ENCODE peak calls at places on chromosomes 11 and 22, in five cellular contexts. B is effector memory CD4-positive, alpha-beta T cell; K is fibroblast of lung; U is DND-41; T is stomach. R is an unnamed sample.
A peak's percentile ranks its signal among the peaks of the same experiment; 100 is the strongest.

GRCh38 chr11:76603202-76603601 is 67.3 kb downstream of the LRRC32 start:
- DNase-seq in B (no peak), U (no peak), K (no peak), T (no peak), R (no peak)

GRCh38 chr11:43222215-43222614 is 89.6 kb upstream of the API5 start:
- DNase-seq in B (no peak), U (no peak), T (no peak), K (peak; percentile 2), R (no peak)

GRCh38 chr11:27718346-27718852 is 18.1 kb upstream of the BDNF start:
- DNase-seq in K (peak; percentile 93), T (no peak), B (no peak), U (no peak), R (no peak)

GRCh38 chr11:22624742-22625447 is 728 bp downstream of the FANCF start:
- DNase-seq in K (peak; percentile 70), T (peak; percentile 73), B (peak; percentile 49), U (peak; percentile 74), R (peak; percentile 74)

GRCh38 chr11:130474637-130475400 is 26.4 kb downstream of the ADAMTS15 start:
- DNase-seq in B (no peak), U (no peak), K (no peak), T (no peak), R (no peak)

GRCh38 chr22:46627806-46628482 is 7.8 kb downstream of the GRAMD4 start:
- DNase-seq in K (no peak), U (no peak), B (no peak), T (no peak), R (no peak)

GRCh38 chr11:3905080-3905953 is 49.9 kb downstream of the STIM1 start:
- DNase-seq in U (no peak), B (peak; percentile 43), T (peak; percentile 34), K (peak; percentile 81), R (peak; percentile 62)

GRCh38 chr11:79371152-79371551 is 69.7 kb downstream of the TENM4 start:
- DNase-seq in K (peak; percentile 16), B (no peak), U (no peak), T (no peak), R (no peak)

GRCh38 chr11:69497221-69497787 is 15.8 kb downstream of the LINC01488 start:
- DNase-seq in U (no peak), B (no peak), T (peak; percentile 80), K (peak; percentile 99), R (no peak)

GRCh38 chr11:2361565-2361964 is 15.5 kb upstream of the CD81 start:
- DNase-seq in U (no peak), K (no peak), T (no peak), B (no peak), R (no peak)

GRCh38 chr11:115411114-115411513 is 93.1 kb downstream of the CADM1 start:
- DNase-seq in B (no peak), U (no peak), K (no peak), T (no peak), R (no peak)

GRCh38 chr11:32307921-32308320 is 127.4 kb downstream of the WT1 start:
- DNase-seq in K (no peak), B (no peak), T (no peak), U (no peak), R (no peak)

GRCh38 chr11:1618231-1618630 is 3.7 kb downstream of the KRTAP5-4 start:
- DNase-seq in U (no peak), K (no peak), T (no peak), B (no peak), R (no peak)

GRCh38 chr11:47489395-47489755 is 40.4 kb upstream of the RAPSN start:
- DNase-seq in K (peak; percentile 42), T (no peak), B (no peak), U (no peak), R (no peak)

GRCh38 chr11:92628401-92629292 is 340.8 kb upstream of the MTNR1B start:
- DNase-seq in B (no peak), U (no peak), K (peak; percentile 74), T (no peak), R (no peak)

GRCh38 chr11:69099193-69099592 is 50.5 kb downstream of the TPCN2 start:
- DNase-seq in B (no peak), K (no peak), T (no peak), U (peak; percentile 72), R (no peak)

GRCh38 chr22:26527167-26527566 is 14.9 kb upstream of the TFIP11 start:
- DNase-seq in K (no peak), U (no peak), T (no peak), B (no peak), R (no peak)

GRCh38 chr11:79845002-79845709 is 404.3 kb upstream of the TENM4 start:
- DNase-seq in T (no peak), U (no peak), K (no peak), B (no peak), R (no peak)

GRCh38 chr11:66443602-66444001 is 5.0 kb upstream of the MRPL11 start:
- DNase-seq in K (peak; percentile 60), B (no peak), U (no peak), T (no peak), R (no peak)

GRCh38 chr22:38213319-38214247 is 11.8 kb downstream of the MAFF start:
- DNase-seq in K (no peak), B (no peak), U (no peak), T (no peak), R (no peak)

GRCh38 chr11:120063686-120064340 is 74.1 kb downstream of the TRIM29 start:
- DNase-seq in T (no peak), K (no peak), U (no peak), B (no peak), R (no peak)

GRCh38 chr11:27381238-27381666 is 18.2 kb upstream of the CCDC34 start:
- DNase-seq in U (no peak), K (no peak), T (no peak), B (no peak), R (no peak)

GRCh38 chr11:94762208-94762607 is 5.9 kb upstream of the AMOTL1 start:
- DNase-seq in K (no peak), B (no peak), T (no peak), U (no peak), R (no peak)

GRCh38 chr22:23138584-23139469 is 3.0 kb downstream of the RSPH14 start:
- DNase-seq in K (no peak), U (no peak), T (no peak), B (no peak), R (no peak)

GRCh38 chr11:7020183-7020917 is at the start of the genes NLRP14 and ZNF214:
- DNase-seq in B (no peak), T (peak; percentile 91), K (peak; percentile 92), U (no peak), R (no peak)
- H3K27ac ChIP-seq in B (no peak within 1 kb of the TSS), T (peak within 1 kb of the TSS; percentile 71), K (peak within 1 kb of the TSS; percentile 85), U (no peak within 1 kb of the TSS), R (no peak within 1 kb of the TSS)

DNA sequence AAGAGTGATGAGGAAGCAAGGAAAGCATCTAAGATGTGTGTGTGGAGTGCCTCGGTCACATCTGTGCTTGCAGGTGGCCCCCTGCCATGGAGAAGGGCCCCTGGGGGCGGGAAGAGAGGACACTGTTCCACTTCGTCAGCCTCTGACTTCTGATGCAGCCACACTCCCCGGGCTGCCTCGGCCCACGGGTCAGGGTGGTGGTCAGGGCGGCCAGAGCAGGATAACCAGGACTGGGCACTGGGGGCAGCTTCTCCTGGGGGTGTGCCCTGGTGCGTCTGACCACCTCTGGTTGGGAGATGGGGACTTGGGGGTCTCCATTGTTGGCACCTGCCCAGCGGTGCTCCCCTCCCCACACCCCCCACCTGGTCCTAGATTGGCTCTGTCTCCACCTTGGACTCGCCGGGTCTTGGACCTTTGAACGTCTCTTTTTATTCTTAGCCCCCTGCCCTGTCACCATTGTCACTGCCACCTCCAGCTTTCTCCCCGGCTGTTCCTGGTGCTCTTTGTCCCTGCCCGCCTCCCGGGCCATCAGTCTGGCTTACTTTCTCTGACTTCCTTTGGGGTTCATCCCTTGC is 114.4 kb downstream of the KIAA1671 start:
- DNase-seq in B (no peak), K (no peak), T (no peak), U (no peak), R (no peak)
- H3K27ac ChIP-seq in B (peak overlapping the region; percentile 78), K (no peak overlapping the region), T (no peak overlapping the region), U (no peak overlapping the region), R (peak overlapping the region; percentile 77)

DNA sequence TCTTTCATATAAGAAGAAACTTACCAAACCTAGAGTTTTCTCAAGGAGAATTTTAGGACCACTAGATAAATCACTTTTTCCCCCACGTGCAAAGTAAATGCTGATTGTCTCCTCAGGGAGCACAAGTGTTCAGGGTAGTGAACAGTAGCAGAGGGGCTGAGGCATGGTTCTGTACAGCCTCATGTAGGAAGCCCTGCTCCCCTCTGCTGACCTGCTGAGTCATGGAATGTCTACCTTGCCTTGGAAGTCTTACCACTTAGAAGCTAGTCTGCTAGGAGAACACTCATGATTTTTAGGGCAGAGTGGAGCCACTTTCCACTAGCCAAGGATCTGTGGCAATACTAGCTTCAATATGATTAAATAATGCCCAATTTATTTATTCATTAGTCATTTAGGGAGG is 2120.6 kb upstream of the RAG2 start:
- DNase-seq in T (no peak), K (peak; percentile 14), B (no peak), U (no peak), R (no peak)
- H3K27ac ChIP-seq in T (no peak overlapping the region), K (no peak overlapping the region), B (no peak overlapping the region), U (no peak overlapping the region), R (no peak overlapping the region)

DNA sequence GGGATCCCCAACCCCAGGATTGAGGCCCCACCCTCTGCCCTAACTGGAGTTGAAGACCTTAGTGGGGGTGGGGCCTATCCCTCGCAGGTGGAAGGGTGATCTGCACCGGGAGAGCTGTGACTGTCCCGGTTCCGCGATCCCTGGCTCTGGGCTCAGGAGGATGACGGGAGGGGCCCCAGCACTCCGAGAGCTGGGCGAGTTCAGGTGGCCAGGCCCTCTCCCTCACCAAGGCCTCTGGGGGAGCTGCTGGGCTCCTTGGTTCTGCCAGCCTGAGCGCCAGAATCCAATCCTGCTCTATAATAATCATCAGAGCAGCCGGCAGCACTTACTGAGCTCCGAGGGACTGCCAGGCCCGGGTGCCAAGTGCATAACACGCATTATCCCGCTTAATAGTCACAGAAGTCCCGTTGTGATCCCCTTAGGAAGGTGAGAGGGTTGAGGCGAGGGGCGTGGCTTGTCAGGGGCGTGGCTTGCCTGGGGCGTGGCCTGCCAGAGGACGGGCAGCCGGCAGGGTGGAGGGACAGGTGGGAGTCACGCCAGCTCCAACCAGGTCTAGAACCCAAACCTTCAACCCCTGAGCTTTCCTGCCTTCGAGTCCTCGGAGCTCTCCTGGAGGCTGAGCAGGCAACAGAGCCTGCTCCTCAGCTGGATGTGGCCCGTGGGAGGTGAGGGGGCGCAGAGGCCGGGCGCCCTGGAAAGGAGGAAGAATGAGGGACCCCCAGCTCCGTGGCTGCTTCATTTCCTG is 7.2 kb upstream of the SYT7 start:
- DNase-seq in K (no peak), U (peak; percentile 18), B (peak; percentile 34), T (peak; percentile 67), R (peak; percentile 56)
- H3K27ac ChIP-seq in K (no peak overlapping the region), U (no peak overlapping the region), B (no peak overlapping the region), T (peak overlapping the region; percentile 38), R (no peak overlapping the region)

R was measured in CD4-positive, alpha-beta memory T cell.